ENCODE peak calls at places on chromosomes 13 and 19, in four cellular contexts. S is AG09309, U is upper lobe of left lung, G is endothelial cell. T is an unnamed sample.

GRCh38 chr19:1521636-1522035 is 2.2 kb upstream of the PLK5 start:
- DNase-seq in S (no peak), U (no peak), G (no peak), T (no peak)

GRCh38 chr13:114222461-114222968 is 12.2 kb upstream of the CDC16 start:
- DNase-seq in G (no peak), S (no peak), U (peak), T (no peak)

GRCh38 chr13:106105153-106105552 is 430.3 kb downstream of the EFNB2 start:
- DNase-seq in S (no peak), G (no peak), U (no peak), T (no peak)

GRCh38 chr19:3176715-3177501 is 1.7 kb upstream of the S1PR4 start:
- DNase-seq in U (peak), S (peak), G (no peak), T (no peak)

GRCh38 chr19:12695997-12696365 is 450 bp downstream of the FBXW9 start:
- DNase-seq in G (no peak), U (no peak), S (no peak), T (no peak)

GRCh38 chr19:29872224-29872731 is 60.5 kb downstream of the CCNE1 start:
- DNase-seq in S (no peak), U (no peak), G (peak), T (no peak)

GRCh38 chr13:33870046-33870668 is 52.2 kb downstream of the RFC3 start:
- DNase-seq in G (no peak), S (no peak), U (no peak), T (no peak)

GRCh38 chr13:76873454-76873853 is 12.8 kb downstream of the KCTD12 start:
- DNase-seq in S (no peak), U (no peak), G (no peak), T (no peak)

DNA sequence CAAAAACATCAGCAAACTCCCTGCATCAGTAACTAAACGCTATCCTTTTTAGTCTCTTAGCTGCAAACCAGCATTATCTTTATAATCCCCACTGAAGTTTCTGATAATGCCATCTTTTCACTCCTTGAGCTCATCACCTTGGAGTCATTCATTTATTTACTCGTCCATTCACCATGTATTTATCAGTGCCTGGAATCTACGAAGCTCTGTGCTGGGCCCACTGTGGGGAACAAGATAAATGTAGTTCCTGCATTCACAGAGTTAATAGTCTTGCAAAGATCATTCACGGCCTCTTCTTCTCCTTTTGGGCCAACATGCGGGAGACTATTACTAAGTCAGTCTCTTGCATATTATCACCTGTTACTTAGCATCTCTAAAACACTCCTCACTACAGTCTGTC is 89.4 kb downstream of the HS6ST3 start:
- DNase-seq in S (no peak), U (no peak), G (no peak), T (no peak)
- TF ChIP-seq CTCF in S (no peak), U (no peak), G (no peak), T (no peak)

GRCh38 chr19:41166888-41167804 is 25.9 kb upstream of the CYP2S1 start:
- DNase-seq in U (no peak), G (no peak), S (no peak), T (no peak)

GRCh38 chr19:41159861-41160260 is 33.2 kb upstream of the CYP2S1 start:
- DNase-seq in G (no peak), U (no peak), S (no peak), T (no peak)

GRCh38 chr19:41156207-41156606 is 36.8 kb upstream of the CYP2S1 start:
- DNase-seq in U (no peak), S (no peak), G (no peak), T (no peak)

DNA sequence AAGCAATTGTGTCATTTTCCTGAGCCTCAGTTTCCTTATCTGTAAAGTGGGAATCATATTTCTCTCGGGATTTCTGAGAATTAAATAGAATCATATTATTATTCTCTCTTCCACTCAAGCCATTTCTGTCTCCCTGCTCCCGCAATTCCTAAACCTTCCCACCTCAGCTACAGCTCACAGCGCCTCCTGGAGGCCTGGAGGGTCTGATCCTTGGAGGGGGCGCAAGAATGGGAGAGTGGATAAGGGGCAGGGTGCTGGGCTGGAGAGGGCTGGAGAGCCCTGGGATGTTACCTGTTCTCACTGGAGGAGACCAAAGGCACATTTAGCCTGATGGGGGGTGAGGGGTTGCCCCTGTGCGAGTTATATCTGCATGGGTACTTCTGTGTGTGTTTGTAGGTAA is 31.1 kb upstream of the CYP2S1 start:
- DNase-seq in G (no peak), U (no peak), S (no peak), T (no peak)
- TF ChIP-seq CTCF in G (no peak), U (no peak), S (peak), T (no peak)

GRCh38 chr13:60654405-60654804 is 257.4 kb downstream of the TDRD3 start:
- DNase-seq in G (peak), S (no peak), U (no peak), T (no peak)
- TF ChIP-seq CTCF in G (no peak), S (peak), U (peak), T (no peak)

GRCh38 chr13:21501709-21502108 is 42.6 kb upstream of the ZDHHC20 start:
- DNase-seq in S (no peak), G (no peak), U (no peak), T (no peak)
- TF ChIP-seq CTCF in S (no peak), G (no peak), U (no peak), T (no peak)

GRCh38 chr19:9329999-9330398 is 6.0 kb downstream of the ZNF559 start:
- DNase-seq in S (no peak), U (no peak), G (no peak), T (no peak)

GRCh38 chr19:9324584-9324962 is 594 bp downstream of the ZNF559 start:
- DNase-seq in S (no peak), U (no peak), G (no peak), T (no peak)

GRCh38 chr19:9323557-9323918 is 441 bp upstream of the ZNF559 start:
- DNase-seq in U (peak), S (peak), G (no peak), T (no peak)

GRCh38 chr19:9321338-9321737 is 2.6 kb upstream of the ZNF559 start:
- DNase-seq in S (no peak), U (no peak), G (no peak), T (no peak)

GRCh38 chr19:9323919-9324583 is at the start of gene ZNF559:
- DNase-seq in S (peak), G (peak), U (peak), T (peak)
- TF ChIP-seq CTCF in S (peak), G (peak), U (peak), T (no peak)

GRCh38 chr19:28394705-28395104 is 818.2 kb downstream of the UQCRFS1 start:
- DNase-seq in S (no peak), G (no peak), U (no peak), T (no peak)

GRCh38 chr19:28399187-28399586 is 813.8 kb downstream of the UQCRFS1 start:
- DNase-seq in S (no peak), U (no peak), G (no peak), T (no peak)

GRCh38 chr19:28393574-28394336 is 819.2 kb downstream of the UQCRFS1 start:
- DNase-seq in U (no peak), G (no peak), S (no peak), T (no peak)

GRCh38 chr19:28397311-28397710 is 815.6 kb downstream of the UQCRFS1 start:
- DNase-seq in S (no peak), G (no peak), U (no peak), T (no peak)

GRCh38 chr19:28396259-28396940 is 816.6 kb downstream of the UQCRFS1 start:
- DNase-seq in G (no peak), S (no peak), U (no peak), T (no peak)
- TF ChIP-seq CTCF in G (no peak), S (no peak), U (no peak), T (no peak)

T was measured in activated B cell treated with CpG ODN at 0.5 μM for 24 hours.